ENCODE peak calls at places on chromosomes 13 and 19, in six cellular contexts. D is mesenchymal stem cell, T is IMR-90, I is H1, H is mesendoderm, X is trophoblast cell. F is an unnamed sample.
A peak's percentile ranks its signal among the peaks of the same experiment; 100 is the strongest.

GRCh38 chr19:48311384-48311783 is 14.0 kb upstream of the EMP3 start:
- DNase-seq in X (no peak), H (no peak), I (no peak), T (no peak), D (no peak), F (no peak)

GRCh38 chr19:43687660-43687997 is 17.7 kb upstream of the PLAUR start:
- DNase-seq in D (no peak), T (no peak), I (no peak), H (no peak), X (no peak), F (no peak)

GRCh38 chr13:62014299-62014698 is 598.6 kb upstream of the PCDH20 start:
- DNase-seq in D (peak; percentile 23), H (peak; percentile 24), T (peak; percentile 1), I (no peak), X (peak; percentile 54), F (no peak)

GRCh38 chr19:41784337-41785239 is 11.8 kb upstream of the CEACAM3 start:
- DNase-seq in X (no peak), T (no peak), H (no peak), I (no peak), D (no peak), F (no peak)

GRCh38 chr19:35533822-35534521 is 716 bp downstream of the GAPDHS start:
- DNase-seq in D (peak; percentile 40), T (peak; percentile 57), X (peak; percentile 36), H (peak; percentile 86), I (no peak), F (no peak)

GRCh38 chr13:32669030-32669646 is 82.9 kb downstream of the PDS5B start:
- DNase-seq in H (peak; percentile 65), X (peak; percentile 68), I (no peak), D (peak; percentile 64), T (peak; percentile 67), F (peak; percentile 12)

GRCh38 chr13:112873851-112874750 is 94.9 kb upstream of the MCF2L start:
- DNase-seq in T (peak; percentile 50), D (peak; percentile 73), X (peak; percentile 91), H (peak; percentile 81), I (peak; percentile 33), F (peak; percentile 79)

GRCh38 chr13:53001871-53002270 is 26.7 kb upstream of the OLFM4 start:
- DNase-seq in D (no peak), H (no peak), X (no peak), I (no peak), T (no peak), F (no peak)

GRCh38 chr19:33273881-33274662 is 28.3 kb downstream of the CEBPA start:
- DNase-seq in X (no peak), D (peak; percentile 52), T (peak; percentile 84), I (no peak), H (no peak), F (no peak)

GRCh38 chr19:38452430-38453366 is 19.2 kb downstream of the RYR1 start:
- DNase-seq in H (peak; percentile 95), D (no peak), X (peak; percentile 2), T (no peak), I (peak; percentile 96), F (no peak)

GRCh38 chr13:59086147-59086546 is 1077.6 kb downstream of the DIAPH3 start:
- DNase-seq in D (peak; percentile 80), T (peak; percentile 88), I (no peak), H (no peak), X (peak; percentile 84), F (no peak)

GRCh38 chr19:48468806-48469055 is 438 bp upstream of the CYTH2 start:
- DNase-seq in X (no peak), I (no peak), D (no peak), H (no peak), T (no peak), F (no peak)

GRCh38 chr13:40102854-40103253 is 447.4 kb downstream of the COG6 start:
- DNase-seq in H (no peak), D (peak; percentile 17), I (no peak), X (no peak), T (peak; percentile 65), F (no peak)

GRCh38 chr19:15249912-15250634 is 17.8 kb upstream of the EPHX3 start:
- DNase-seq in X (peak; percentile 68), I (no peak), H (no peak), D (peak; percentile 81), T (peak; percentile 95), F (no peak)

GRCh38 chr13:51931606-51932005 is 69.8 kb downstream of the CCDC70 start:
- DNase-seq in D (no peak), T (no peak), X (peak; percentile 82), H (no peak), I (no peak), F (no peak)

GRCh38 chr19:14561832-14562351 is 10.0 kb downstream of the NDUFB7 start:
- DNase-seq in X (peak; percentile 82), T (peak; percentile 19), I (no peak), H (peak; percentile 53), D (peak; percentile 25), F (no peak)

GRCh38 chr19:36149673-36150406 is 2.4 kb downstream of the COX7A1 start:
- DNase-seq in H (no peak), T (no peak), X (no peak), I (no peak), D (no peak), F (no peak)

GRCh38 chr19:58317481-58318072 is 9.2 kb upstream of the ZSCAN22 start:
- DNase-seq in X (peak; percentile 61), T (peak; percentile 59), I (no peak), H (peak; percentile 42), D (peak; percentile 46), F (peak; percentile 48)

GRCh38 chr19:13154911-13155471 is 4.8 kb downstream of the IER2 start:
- DNase-seq in H (peak; percentile 95), T (peak; percentile 65), I (no peak), D (peak; percentile 93), X (peak; percentile 96), F (peak; percentile 67)

GRCh38 chr19:13155472-13156284 is 5.5 kb downstream of the IER2 start:
- DNase-seq in I (no peak), H (peak; percentile 95), X (peak; percentile 96), D (peak; percentile 96), T (peak; percentile 76), F (peak; percentile 83)

GRCh38 chr19:13153627-13154240 is 3.5 kb downstream of the IER2 start:
- DNase-seq in T (no peak), H (peak; percentile 72), I (no peak), X (peak; percentile 25), D (no peak), F (peak; percentile 48)

GRCh38 chr19:13152854-13153626 is 2.8 kb downstream of the IER2 start:
- DNase-seq in X (peak; percentile 97), H (peak; percentile 98), D (peak; percentile 98), T (peak; percentile 93), I (no peak), F (peak; percentile 98)

DNA sequence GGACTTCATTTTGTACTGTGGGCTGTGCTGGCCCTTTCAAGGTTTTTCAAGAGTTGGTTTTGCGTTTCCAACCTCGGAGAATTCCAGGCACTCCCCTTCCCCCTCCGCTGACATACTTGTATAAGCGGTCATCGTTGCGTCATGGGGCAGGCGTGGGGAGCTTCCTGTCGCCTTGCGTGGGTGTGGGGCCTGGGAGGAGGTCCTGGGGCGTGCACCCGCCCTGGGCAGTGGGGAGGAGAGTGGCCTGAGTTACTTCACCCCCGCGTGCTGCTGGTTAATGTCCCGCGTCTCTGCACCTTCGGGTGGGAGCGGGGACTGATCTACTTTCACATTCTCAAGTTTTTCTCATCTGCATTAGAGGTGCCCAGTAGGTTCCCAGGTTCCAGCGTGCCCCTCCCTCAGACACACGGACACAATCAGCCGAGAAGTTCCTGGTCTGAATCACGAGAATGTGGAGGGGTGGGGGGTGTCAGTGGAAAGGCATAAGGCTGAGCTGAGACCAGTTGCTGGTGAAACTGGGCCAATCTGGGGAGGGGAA is 4.1 kb downstream of the IER2 start:
- DNase-seq in D (peak; percentile 82), I (no peak), H (peak; percentile 72), X (peak; percentile 79), T (peak; percentile 95), F (peak; percentile 46)
- H2AK5ac ChIP-seq in D (peak overlapping the region; percentile 76), I (no peak overlapping the region), H (no peak overlapping the region), X (peak overlapping the region; percentile 59), T (peak overlapping the region; percentile 88), F (peak overlapping the region; percentile 88)

DNA sequence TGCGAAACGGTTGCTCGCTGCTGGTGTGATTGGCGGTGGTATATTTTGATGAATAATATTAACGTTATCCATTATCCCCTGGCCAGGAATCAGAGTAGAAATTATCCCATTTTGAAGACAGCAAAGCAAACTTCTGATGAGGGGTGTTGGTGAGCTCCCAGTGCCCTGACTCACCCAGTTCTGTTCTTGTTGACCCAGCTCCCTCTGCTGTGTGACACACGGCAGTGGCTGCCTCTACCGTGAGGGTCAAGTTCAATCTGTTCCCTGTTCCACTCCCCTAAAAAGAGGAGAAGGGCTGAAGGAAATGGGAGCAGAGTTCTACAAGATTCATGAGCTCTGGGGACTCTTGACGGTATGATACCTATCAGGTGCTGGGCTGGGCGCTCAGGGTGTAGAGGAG is 2.0 kb downstream of the CAMSAP3 start:
- DNase-seq in X (no peak), D (no peak), I (no peak), H (peak; percentile 13), T (no peak), F (no peak)
- H3K23ac ChIP-seq in X (no peak overlapping the region), D (no peak overlapping the region), I (no peak overlapping the region), H (no peak overlapping the region), T (no peak overlapping the region), F (no peak overlapping the region)

DNA sequence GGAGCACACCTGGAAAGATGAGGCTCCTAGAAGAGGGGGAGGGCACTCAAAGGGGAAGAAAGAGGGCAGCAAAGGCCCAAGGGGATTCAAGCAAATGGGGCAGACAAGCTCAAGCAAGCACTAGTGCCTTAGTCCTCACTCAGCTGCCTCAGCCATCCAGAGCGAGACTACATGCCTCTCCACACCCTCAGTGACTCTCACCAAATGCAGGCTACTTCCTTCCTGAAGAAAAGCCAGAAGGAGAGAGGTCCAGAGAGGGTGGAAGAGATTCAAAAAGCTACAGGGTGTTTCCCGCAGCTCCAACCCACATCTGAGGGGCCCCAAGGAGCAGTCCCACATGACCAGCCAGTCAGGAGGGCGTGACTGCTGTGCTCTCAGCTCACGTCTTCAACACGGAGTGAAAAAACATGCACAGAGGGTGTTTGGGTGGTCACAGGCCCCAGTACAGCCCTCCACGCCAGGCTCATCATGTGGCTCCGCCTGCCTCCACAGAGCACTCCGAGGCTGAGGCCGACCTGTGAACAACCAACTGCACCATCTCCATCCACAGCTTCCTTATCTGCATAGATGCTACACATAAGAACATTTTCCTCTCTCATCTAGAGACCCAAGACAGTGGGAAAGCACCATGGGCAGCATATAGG is 40.4 kb downstream of the MIPEP start:
- DNase-seq in X (no peak), T (no peak), D (no peak), H (no peak), I (no peak), F (no peak)
- H3K4me3 ChIP-seq in X (no peak overlapping the region), T (no peak overlapping the region), D (no peak overlapping the region), H (no peak overlapping the region), I (no peak overlapping the region), F (no peak overlapping the region)

DNA sequence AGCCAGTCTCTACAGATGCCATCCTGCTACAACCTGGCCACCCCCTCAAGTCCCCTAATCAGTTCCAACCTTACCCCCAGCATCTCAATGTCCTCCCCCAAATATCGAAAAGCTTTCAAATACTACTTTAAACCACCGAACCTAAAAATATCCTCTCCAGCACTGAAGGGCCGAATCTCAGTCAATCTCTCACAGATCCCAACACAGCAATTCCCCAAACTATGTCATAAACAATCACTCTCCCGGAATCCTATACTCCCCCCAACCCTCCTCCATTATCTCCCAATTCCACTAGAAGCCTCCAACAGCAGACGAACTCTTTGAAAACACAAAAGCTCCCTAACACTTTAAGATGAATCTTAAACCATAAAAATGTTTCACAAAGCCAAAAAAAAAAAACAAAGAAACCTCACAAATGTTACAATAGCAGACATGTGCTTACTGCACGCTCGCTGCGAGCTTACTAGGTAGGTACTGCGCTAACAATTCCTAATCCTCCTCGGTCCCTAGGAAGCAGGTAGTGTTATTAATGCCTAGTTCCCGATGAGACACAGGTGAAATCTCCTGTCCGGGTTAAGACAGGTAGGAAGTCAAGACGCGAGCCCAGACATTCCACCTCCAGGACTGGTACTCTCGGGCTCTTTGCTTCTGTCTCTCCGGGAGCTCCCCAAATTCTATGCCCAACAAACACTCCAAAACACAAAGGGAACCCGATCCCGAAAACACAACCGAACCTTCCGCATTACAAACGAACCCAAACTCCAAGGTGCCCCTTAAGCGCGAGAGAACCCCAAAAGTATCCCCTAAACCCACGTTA is 14.2 kb downstream of the FBXO46 start:
- DNase-seq in I (no peak), H (peak; percentile 50), X (peak; percentile 60), D (peak; percentile 35), T (no peak), F (no peak)
- H2AK5ac ChIP-seq in I (peak overlapping the region; percentile 95), H (peak overlapping the region; percentile 87), X (peak overlapping the region; percentile 28), D (peak overlapping the region; percentile 94), T (peak overlapping the region; percentile 98), F (peak overlapping the region; percentile 19)

F was measured in neuronal stem cell.